ENCODE peak calls at places on chromosomes 3 and 15, in four cellular contexts. F is OCI-LY7, L is suprapubic skin, G is A549. T is an unnamed sample. For H3K4me1, the result is how much of the 10 kb centered on the place peaks cover.

GRCh38 chr3:71662553-71662952 is 62.6 kb downstream of the EIF4E3 start:
- DNase-seq in F (no peak), L (no peak), G (no peak), T (no peak)

GRCh38 chr3:149547954-149548728 is 73.6 kb downstream of the TM4SF4 start:
- DNase-seq in F (no peak), L (no peak), G (peak), T (no peak)

GRCh38 chr15:39828374-39828931 is 45.8 kb upstream of the FSIP1 start:
- DNase-seq in F (no peak), L (no peak), G (no peak), T (no peak)

GRCh38 chr3:155088705-155089380 is 8.7 kb downstream of the MME start:
- DNase-seq in F (no peak), L (no peak), G (no peak), T (no peak)

GRCh38 chr15:43880406-43881184 is 53.8 kb downstream of the WDR76 start:
- DNase-seq in F (no peak), L (peak), G (no peak), T (no peak)

GRCh38 chr3:30044515-30044914 is 561.9 kb upstream of the TGFBR2 start:
- DNase-seq in F (no peak), L (no peak), G (no peak), T (no peak)

GRCh38 chr3:108342829-108343478 is 46.6 kb downstream of the HHLA2 start:
- DNase-seq in F (no peak), L (no peak), G (no peak), T (no peak)

GRCh38 chr3:167602041-167602440 is 51.7 kb downstream of the WDR49 start:
- DNase-seq in F (no peak), L (no peak), G (no peak), T (no peak)

GRCh38 chr3:67832807-67833206 is 178.4 kb upstream of the SUCLG2 start:
- DNase-seq in F (no peak), L (no peak), G (peak), T (no peak)

GRCh38 chr3:83559082-83559481 is 1399.7 kb upstream of the CADM2 start:
- DNase-seq in F (no peak), L (no peak), G (no peak), T (no peak)

GRCh38 chr15:38707802-38708671 is 143.4 kb upstream of the RASGRP1 start:
- DNase-seq in F (peak), L (no peak), G (peak), T (no peak)

GRCh38 chr15:61890106-61890505 is 170.1 kb downstream of the VPS13C start:
- DNase-seq in F (no peak), L (no peak), G (peak), T (no peak)

GRCh38 chr3:171168086-171168485 is 141.6 kb upstream of the SLC2A2 start:
- DNase-seq in F (no peak), L (no peak), G (peak), T (peak)

GRCh38 chr3:180678231-180678630 is 1.1 kb downstream of the CCDC39 start:
- DNase-seq in F (no peak), L (no peak), G (no peak), T (no peak)

GRCh38 chr15:94079968-94080367 is 151.4 kb upstream of the MCTP2 start:
- DNase-seq in F (no peak), L (no peak), G (no peak), T (no peak)

GRCh38 chr3:144879701-144880100 is 908.1 kb downstream of the DIPK2A start:
- DNase-seq in F (no peak), L (no peak), G (no peak), T (no peak)

GRCh38 chr3:39142067-39142466 is 11.3 kb downstream of the CSRNP1 start:
- DNase-seq in F (no peak), L (no peak), G (no peak), T (no peak)

GRCh38 chr3:47571391-47572165 is 7.1 kb downstream of the CSPG5 start:
- DNase-seq in F (no peak), L (no peak), G (no peak), T (no peak)

GRCh38 chr3:84522893-84523292 is 435.9 kb upstream of the CADM2 start:
- DNase-seq in F (no peak), L (no peak), G (no peak), T (no peak)

GRCh38 chr3:23017800-23018199 is 185.3 kb upstream of the UBE2E2 start:
- DNase-seq in F (no peak), L (no peak), G (no peak), T (no peak)

GRCh38 chr15:100112636-100113305 is 229.0 kb downstream of the ADAMTS17 start:
- DNase-seq in F (no peak), L (no peak), G (no peak), T (no peak)

GRCh38 chr3:34268032-34268760 is 469.8 kb downstream of the PDCD6IP start:
- DNase-seq in F (no peak), L (no peak), G (no peak), T (no peak)

GRCh38 chr15:86060614-86061125 is 19.0 kb upstream of the AGBL1 start:
- DNase-seq in F (no peak), L (no peak), G (no peak), T (no peak)

GRCh38 chr3:9349321-9350117 is 13.3 kb upstream of the THUMPD3 start:
- DNase-seq in F (no peak), L (no peak), G (no peak), T (no peak)

DNA sequence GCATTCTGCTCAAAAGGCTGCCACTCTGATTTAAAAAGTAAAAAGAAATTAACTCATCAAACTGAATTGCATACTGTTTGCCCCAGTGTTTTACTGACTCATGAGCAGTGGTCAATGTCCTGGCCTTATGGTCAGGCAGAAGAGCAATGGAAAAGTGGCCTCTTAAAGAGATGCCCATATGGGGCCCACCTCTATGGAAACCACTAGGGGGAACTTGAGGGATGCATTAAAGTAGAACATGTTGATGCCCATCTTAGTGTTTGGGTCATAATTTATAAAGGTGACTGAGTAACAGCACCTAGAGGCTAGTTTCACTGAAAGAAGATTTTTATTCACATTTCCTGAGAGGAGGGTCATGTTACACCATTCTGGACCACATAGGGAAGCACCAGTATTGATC is 66.5 kb upstream of the RNU6-1 start:
- DNase-seq in F (peak), L (no peak), G (peak), T (no peak)
- TF ChIP-seq CTCF in F (peak), L (no peak), G (peak), T (no peak)

GRCh38 chr3:17738921-17739320 is 3.5 kb downstream of the TBC1D5 start:
- DNase-seq in F (no peak), L (no peak), G (peak), T (no peak)

GRCh38 chr3:17741621-17742091 is 775 bp downstream of the TBC1D5 start:
- DNase-seq in F (no peak), L (no peak), G (no peak), T (no peak)

GRCh38 chr3:17742837-17743659 is 617 bp upstream of the TBC1D5 start:
- DNase-seq in F (no peak), L (no peak), G (no peak), T (no peak)

GRCh38 chr3:17742092-17742836 is at the start of gene TBC1D5:
- DNase-seq in F (peak), L (peak), G (peak), T (peak)

DNA sequence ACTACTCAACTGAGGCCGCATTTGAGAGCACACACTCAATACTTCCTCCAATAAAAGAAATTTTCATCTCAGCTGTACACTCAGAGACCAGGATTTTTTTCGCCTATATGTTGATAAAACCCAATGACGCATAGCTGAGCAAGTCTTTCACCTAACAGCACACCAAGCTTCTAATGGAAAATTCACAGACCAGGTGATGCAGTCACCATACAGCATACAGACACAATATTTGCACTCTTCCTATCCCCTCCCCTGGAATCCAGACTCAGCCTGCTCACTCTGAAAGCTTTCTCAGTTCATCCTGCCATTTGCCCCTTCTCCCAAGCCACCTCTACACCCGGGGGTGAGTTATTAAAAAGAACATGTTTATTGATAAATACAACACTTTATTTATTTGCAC is 1.7 kb downstream of the TBC1D5 start:
- DNase-seq in F (peak), L (no peak), G (peak), T (peak)
- H3K4me1 ChIP-seq in F (under half), L (under half), G (under half), T (under half)

DNA sequence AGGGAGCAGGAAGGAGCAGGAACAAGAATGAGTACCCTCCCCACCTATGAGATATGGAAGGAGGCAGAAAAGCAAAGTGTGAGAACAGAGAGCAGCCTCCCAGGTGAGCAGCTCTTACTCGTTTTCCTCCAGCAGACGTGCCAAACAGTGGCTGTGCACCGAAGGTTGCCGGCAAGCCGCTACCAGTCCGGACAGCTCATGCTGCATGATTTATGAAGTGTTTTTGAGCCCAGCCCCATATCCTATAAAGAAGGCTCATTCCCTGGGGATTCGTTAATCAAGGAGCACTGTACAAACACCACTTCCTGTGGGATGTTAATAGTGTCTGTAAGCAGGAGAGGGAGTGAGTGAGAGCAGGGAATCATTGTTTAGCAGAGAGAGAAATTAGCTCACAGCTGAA is 118.3 kb upstream of the FOXB1 start:
- DNase-seq in F (no peak), L (no peak), G (no peak), T (no peak)
- H3K4me3 ChIP-seq in F (no peak), L (no peak), G (no peak), T (no peak)

DNA sequence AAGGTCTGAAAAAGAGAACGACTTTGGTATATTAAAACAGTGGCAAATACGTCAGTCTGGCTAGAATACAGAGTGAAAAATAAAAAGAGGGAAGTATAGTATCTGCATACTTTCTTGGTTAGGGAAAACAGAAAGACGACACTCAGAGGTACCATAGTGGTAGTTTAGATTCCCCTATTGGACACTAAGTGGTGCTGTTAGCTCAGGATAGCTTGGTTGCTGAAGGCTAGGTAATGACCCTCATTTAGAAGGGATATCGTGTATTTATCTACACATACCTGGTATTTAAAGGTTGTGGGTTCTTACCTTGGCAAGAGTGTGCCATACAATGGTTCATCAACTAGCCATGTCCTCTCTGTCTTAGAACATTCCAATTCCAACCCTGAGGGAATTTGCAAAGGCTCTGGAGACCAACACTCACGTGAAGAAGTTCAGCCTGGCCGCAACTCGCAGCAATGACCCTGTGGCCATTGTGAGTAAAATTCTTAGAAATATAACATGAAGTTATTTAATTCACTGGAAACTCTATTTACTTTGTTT is 31.0 kb downstream of the TMOD2 start:
- DNase-seq in F (peak), L (no peak), G (peak), T (no peak)
- TF ChIP-seq CTCF in F (peak), L (no peak), G (peak), T (peak)

DNA sequence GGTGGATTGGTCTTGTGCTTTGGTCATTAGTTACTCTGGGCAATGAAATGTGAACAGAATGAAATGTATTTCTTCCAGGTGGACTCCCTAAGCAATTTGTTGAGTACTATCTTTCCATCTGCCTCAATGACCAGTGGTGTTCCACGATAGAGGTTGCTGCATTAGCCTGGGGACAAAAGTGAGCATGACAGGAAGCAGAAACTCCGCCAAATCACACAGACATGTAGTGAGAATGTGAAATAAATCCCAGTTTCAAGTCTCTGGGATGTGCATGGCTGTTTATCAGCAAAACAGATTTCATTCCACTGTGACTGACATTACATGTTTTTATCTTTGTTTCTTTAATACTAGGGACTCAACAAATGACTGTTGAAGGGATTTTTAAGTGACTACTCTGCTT is 63.3 kb upstream of the DCBLD2 start:
- DNase-seq in F (no peak), L (no peak), G (no peak), T (no peak)
- H3K4me1 ChIP-seq in F (under half), L (under half), G (half or more), T (under half)

GRCh38 chr15:90396321-90396720 is 8.3 kb downstream of the IQGAP1 start:
- DNase-seq in F (no peak), L (no peak), G (no peak), T (no peak)
- H3K4me3 ChIP-seq in F (no peak), L (no peak), G (no peak), T (no peak)

GRCh38 chr3:146222204-146223046 is 28.5 kb downstream of the PLSCR4 start:
- DNase-seq in F (no peak), L (no peak), G (peak), T (peak)
- TF ChIP-seq CTCF in F (no peak), L (no peak), G (peak), T (peak)

GRCh38 chr15:77015651-77016320 is 20.9 kb downstream of the PSTPIP1 start:
- DNase-seq in F (no peak), L (no peak), G (no peak), T (no peak)

GRCh38 chr15:77012117-77012712 is 17.3 kb downstream of the PSTPIP1 start:
- DNase-seq in F (no peak), L (no peak), G (no peak), T (no peak)

GRCh38 chr15:77014137-77015081 is 19.5 kb downstream of the PSTPIP1 start:
- DNase-seq in F (no peak), L (no peak), G (no peak), T (no peak)

GRCh38 chr15:77012868-77013267 is 17.9 kb downstream of the PSTPIP1 start:
- DNase-seq in F (no peak), L (no peak), G (no peak), T (no peak)

DNA sequence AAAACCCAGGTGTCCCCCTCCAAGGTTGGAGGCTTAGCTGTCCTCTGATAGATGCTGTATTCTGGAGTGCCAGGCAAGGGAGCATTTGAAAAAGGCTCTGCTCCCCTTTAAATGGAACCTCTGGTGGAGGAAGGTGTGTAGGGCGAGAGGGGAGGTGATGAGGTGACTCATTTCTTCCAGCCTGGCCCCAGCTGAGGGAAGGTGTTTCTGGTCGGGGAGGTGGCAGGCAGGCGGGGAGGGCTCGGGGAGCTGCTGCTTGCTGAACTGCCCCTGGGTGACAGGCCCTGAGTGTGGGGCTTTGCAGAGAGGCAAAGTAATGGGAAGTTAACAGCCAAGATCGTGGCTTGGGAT is 18.8 kb downstream of the PSTPIP1 start:
- DNase-seq in F (no peak), L (no peak), G (no peak), T (no peak)
- H3K4me1 ChIP-seq in F (under half), L (under half), G (under half), T (under half)

T was measured in Caco-2.